ENCODE peak calls at places on chromosome X, in nine cellular contexts. One of them, this sample, is unnamed.

GRCh38 chrX:19852014-19853005 is 35.1 kb downstream of the SH3KBP1 start:
- DNase-seq in T1000: no peak
- DNase-seq in mesendoderm: peak
- DNase-seq in left ventricle myocardium inferior: peak
- DNase-seq in Kasumi-1: no peak
- DNase-seq in hepatocyte: no peak
- DNase-seq in stimulated activated naive B cell treated with anti-CD40 and anti-IgM and Interleukin-4, amounts not matched to agents 10 μg/mL and 1 μg/mL and 100 μg/mL, for 72 hours: no peak
- DNase-seq in sciatic nerve: no peak
- DNase-seq in islet precursor cell: peak
- DNase-seq in this sample: no peak

GRCh38 chrX:19709812-19710518 is 177.4 kb downstream of the SH3KBP1 start:
- DNase-seq in Kasumi-1: no peak
- DNase-seq in sciatic nerve: no peak
- DNase-seq in stimulated activated naive B cell treated with anti-CD40 and anti-IgM and Interleukin-4, amounts not matched to agents 10 μg/mL and 1 μg/mL and 100 μg/mL, for 72 hours: no peak
- DNase-seq in islet precursor cell: peak
- DNase-seq in left ventricle myocardium inferior: no peak
- DNase-seq in mesendoderm: no peak
- DNase-seq in T1000: peak
- DNase-seq in hepatocyte: no peak
- DNase-seq in this sample: no peak

GRCh38 chrX:107576392-107576791 is 51.9 kb upstream of the PRPS1 start:
- DNase-seq in mesendoderm: no peak
- DNase-seq in hepatocyte: no peak
- DNase-seq in islet precursor cell: no peak
- DNase-seq in T1000: no peak
- DNase-seq in left ventricle myocardium inferior: no peak
- DNase-seq in sciatic nerve: no peak
- DNase-seq in stimulated activated naive B cell treated with anti-CD40 and anti-IgM and Interleukin-4, amounts not matched to agents 10 μg/mL and 1 μg/mL and 100 μg/mL, for 72 hours: no peak
- DNase-seq in Kasumi-1: no peak
- DNase-seq in this sample: no peak

GRCh38 chrX:103417933-103418332 is 41.6 kb downstream of the BEX3 start:
- DNase-seq in left ventricle myocardium inferior: no peak
- DNase-seq in stimulated activated naive B cell treated with anti-CD40 and anti-IgM and Interleukin-4, amounts not matched to agents 10 μg/mL and 1 μg/mL and 100 μg/mL, for 72 hours: no peak
- DNase-seq in islet precursor cell: no peak
- DNase-seq in hepatocyte: no peak
- DNase-seq in T1000: no peak
- DNase-seq in mesendoderm: no peak
- DNase-seq in Kasumi-1: no peak
- DNase-seq in sciatic nerve: no peak
- DNase-seq in this sample: no peak

GRCh38 chrX:138771042-138771441 is 59.5 kb upstream of the FGF13 start:
- DNase-seq in T1000: no peak
- DNase-seq in mesendoderm: no peak
- DNase-seq in Kasumi-1: no peak
- DNase-seq in stimulated activated naive B cell treated with anti-CD40 and anti-IgM and Interleukin-4, amounts not matched to agents 10 μg/mL and 1 μg/mL and 100 μg/mL, for 72 hours: no peak
- DNase-seq in hepatocyte: no peak
- DNase-seq in sciatic nerve: no peak
- DNase-seq in left ventricle myocardium inferior: no peak
- DNase-seq in islet precursor cell: no peak
- DNase-seq in this sample: no peak

GRCh38 chrX:1472975-1473374 is 20.3 kb upstream of the ASMTL start:
- DNase-seq in sciatic nerve: no peak
- DNase-seq in Kasumi-1: no peak
- DNase-seq in left ventricle myocardium inferior: no peak
- DNase-seq in stimulated activated naive B cell treated with anti-CD40 and anti-IgM and Interleukin-4, amounts not matched to agents 10 μg/mL and 1 μg/mL and 100 μg/mL, for 72 hours: no peak
- DNase-seq in T1000: no peak
- DNase-seq in hepatocyte: no peak
- DNase-seq in islet precursor cell: peak
- DNase-seq in mesendoderm: no peak
- DNase-seq in this sample: no peak

GRCh38 chrX:46447384-46447783 is 97.8 kb downstream of the ZNF674 start:
- DNase-seq in sciatic nerve: no peak
- DNase-seq in hepatocyte: no peak
- DNase-seq in T1000: no peak
- DNase-seq in Kasumi-1: no peak
- DNase-seq in mesendoderm: no peak
- DNase-seq in stimulated activated naive B cell treated with anti-CD40 and anti-IgM and Interleukin-4, amounts not matched to agents 10 μg/mL and 1 μg/mL and 100 μg/mL, for 72 hours: no peak
- DNase-seq in left ventricle myocardium inferior: no peak
- DNase-seq in islet precursor cell: no peak
- DNase-seq in this sample: no peak

GRCh38 chrX:129565046-129565649 is 25.1 kb downstream of the OCRL start:
- DNase-seq in left ventricle myocardium inferior: no peak
- DNase-seq in stimulated activated naive B cell treated with anti-CD40 and anti-IgM and Interleukin-4, amounts not matched to agents 10 μg/mL and 1 μg/mL and 100 μg/mL, for 72 hours: no peak
- DNase-seq in sciatic nerve: no peak
- DNase-seq in hepatocyte: no peak
- DNase-seq in mesendoderm: no peak
- DNase-seq in Kasumi-1: no peak
- DNase-seq in islet precursor cell: no peak
- DNase-seq in T1000: no peak
- DNase-seq in this sample: no peak

GRCh38 chrX:94758130-94758529 is 1084.1 kb downstream of the FAM133A start:
- DNase-seq in sciatic nerve: no peak
- DNase-seq in left ventricle myocardium inferior: no peak
- DNase-seq in Kasumi-1: no peak
- DNase-seq in T1000: no peak
- DNase-seq in islet precursor cell: no peak
- DNase-seq in mesendoderm: no peak
- DNase-seq in stimulated activated naive B cell treated with anti-CD40 and anti-IgM and Interleukin-4, amounts not matched to agents 10 μg/mL and 1 μg/mL and 100 μg/mL, for 72 hours: no peak
- DNase-seq in hepatocyte: no peak
- DNase-seq in this sample: no peak

GRCh38 chrX:119410027-119410819 is 11.1 kb downstream of the SLC25A43 start:
- DNase-seq in hepatocyte: peak
- DNase-seq in islet precursor cell: peak
- DNase-seq in stimulated activated naive B cell treated with anti-CD40 and anti-IgM and Interleukin-4, amounts not matched to agents 10 μg/mL and 1 μg/mL and 100 μg/mL, for 72 hours: no peak
- DNase-seq in T1000: peak
- DNase-seq in mesendoderm: peak
- DNase-seq in sciatic nerve: peak
- DNase-seq in Kasumi-1: no peak
- DNase-seq in left ventricle myocardium inferior: no peak
- DNase-seq in this sample: no peak

This sample was measured in hippocampal formation.